ENCODE peak calls at places on chromosomes 13 and 19, in four cellular contexts. Z is T-cell; B is naive thymus-derived CD8-positive, alpha-beta T cell; E is substantia nigra. H is an unnamed sample.

GRCh38 chr19:18589380-18590272 is 1.0 kb downstream of the REX1BD start:
- DNase-seq in Z (peak), E (no peak), B (no peak), H (no peak)

GRCh38 chr19:31504221-31504620 is 155.0 kb upstream of the TSHZ3 start:
- DNase-seq in E (no peak), Z (no peak), B (no peak), H (no peak)

GRCh38 chr19:3684817-3685410 is 15.4 kb downstream of the PIP5K1C start:
- DNase-seq in E (no peak), B (no peak), Z (no peak), H (no peak)

GRCh38 chr13:29438772-29439171 is 156.7 kb downstream of the SLC7A1 start:
- DNase-seq in Z (no peak), E (no peak), B (no peak), H (no peak)

GRCh38 chr19:32924200-32924599 is 47.6 kb downstream of the CEP89 start:
- DNase-seq in B (no peak), E (no peak), Z (no peak), H (no peak)

GRCh38 chr13:26811636-26812035 is 51.0 kb upstream of the GPR12 start:
- DNase-seq in Z (no peak), E (no peak), B (no peak), H (no peak)

GRCh38 chr19:47152632-47153031 is 22.0 kb downstream of the SAE1 start:
- DNase-seq in Z (no peak), E (no peak), B (no peak), H (no peak)

GRCh38 chr19:6828698-6829633 is 56.5 kb downstream of the VAV1 start:
- DNase-seq in Z (peak), E (no peak), B (peak), H (no peak)

GRCh38 chr13:110617326-110618072 is 2.2 kb downstream of the NAXD start:
- DNase-seq in B (no peak), E (no peak), Z (no peak), H (no peak)

GRCh38 chr13:99969934-99970760 is 1.4 kb downstream of the ZIC5 start:
- DNase-seq in E (no peak), Z (no peak), B (peak), H (no peak)

GRCh38 chr13:23960566-23961156 is 63.4 kb upstream of the C1QTNF9B start:
- DNase-seq in B (no peak), Z (no peak), E (no peak), H (no peak)

GRCh38 chr19:38917516-38917915 is 5.5 kb upstream of the CCER2 start:
- DNase-seq in E (no peak), B (no peak), Z (no peak), H (no peak)

GRCh38 chr13:59345316-59345715 is 818.4 kb downstream of the DIAPH3 start:
- DNase-seq in E (no peak), B (no peak), Z (no peak), H (no peak)

GRCh38 chr13:85724554-85725432 is 74.4 kb downstream of the SLITRK6 start:
- DNase-seq in E (no peak), B (no peak), Z (no peak), H (no peak)

GRCh38 chr13:35472308-35473008 is 4.0 kb downstream of the MAB21L1 start:
- DNase-seq in B (no peak), Z (no peak), E (no peak), H (no peak)

GRCh38 chr19:47315125-47315821 is 5.6 kb downstream of the C5AR1 start:
- DNase-seq in E (no peak), B (no peak), Z (no peak), H (no peak)

GRCh38 chr19:1406496-1406817 is 929 bp upstream of the DAZAP1 start:
- DNase-seq in B (no peak), E (no peak), Z (no peak), H (no peak)

GRCh38 chr19:1107655-1108261 is 4.0 kb downstream of the GPX4 start:
- DNase-seq in E (no peak), B (no peak), Z (no peak), H (no peak)

GRCh38 chr19:9849786-9850185 is 14.7 kb downstream of the PIN1 start:
- DNase-seq in Z (no peak), E (no peak), B (no peak), H (no peak)

GRCh38 chr19:33554391-33554790 is 32.8 kb upstream of the PEPD start:
- DNase-seq in Z (no peak), E (no peak), B (no peak), H (no peak)

GRCh38 chr13:42064259-42064658 is 15.8 kb downstream of the DGKH start:
- DNase-seq in E (no peak), Z (no peak), B (no peak), H (no peak)

GRCh38 chr19:33484226-33484774 is 37.3 kb downstream of the PEPD start:
- DNase-seq in B (no peak), Z (no peak), E (no peak), H (no peak)

GRCh38 chr13:50353651-50354415 is 338.6 kb downstream of the KCNRG start:
- DNase-seq in E (no peak), B (no peak), Z (no peak), H (no peak)

GRCh38 chr19:53389591-53390377 is 5.2 kb upstream of the ZNF765 start:
- DNase-seq in Z (no peak), E (no peak), B (no peak), H (no peak)

GRCh38 chr13:46553521-46553885 is 533 bp downstream of the LRCH1 start:
- DNase-seq in Z (peak), B (no peak), E (no peak), H (no peak)

GRCh38 chr13:112968380-112968909 is 569 bp upstream of the MCF2L start:
- DNase-seq in B (peak), Z (peak), E (no peak), H (no peak)

GRCh38 chr13:92175330-92175729 is 776.9 kb downstream of the GPC5 start:
- DNase-seq in B (no peak), Z (no peak), E (no peak), H (no peak)

GRCh38 chr19:38037151-38037611 is 130.2 kb downstream of the SIPA1L3 start:
- DNase-seq in E (no peak), Z (no peak), B (no peak), H (no peak)

GRCh38 chr13:75725784-75726183 is 89.7 kb downstream of the LMO7 start:
- DNase-seq in B (no peak), Z (no peak), E (no peak), H (no peak)

GRCh38 chr13:72163671-72164070 is 296.7 kb upstream of the DACH1 start:
- DNase-seq in B (no peak), Z (no peak), E (no peak), H (no peak)

GRCh38 chr13:74969419-74969818 is 512.5 kb downstream of the TBC1D4 start:
- DNase-seq in B (no peak), Z (no peak), E (no peak), H (no peak)

GRCh38 chr13:97258801-97259200 is 36.7 kb downstream of the MBNL2 start:
- DNase-seq in E (no peak), B (no peak), Z (no peak), H (no peak)

GRCh38 chr13:42628666-42629065 is 54.7 kb downstream of the TNFSF11 start:
- DNase-seq in E (no peak), B (no peak), Z (no peak), H (no peak)

GRCh38 chr13:95956589-95957148 is 96.5 kb downstream of the UGGT2 start:
- DNase-seq in Z (no peak), B (no peak), E (no peak), H (no peak)

GRCh38 chr13:65913173-65913572 is 1317.0 kb downstream of the PCDH9 start:
- DNase-seq in E (no peak), Z (no peak), B (no peak), H (no peak)

GRCh38 chr13:110306960-110307696 is at the start of the genes COL4A1 and COL4A2:
- DNase-seq in B (no peak), Z (no peak), E (no peak), H (peak)

GRCh38 chr13:36530050-36530789 is 97.9 kb downstream of the CCNA1 start:
- DNase-seq in B (no peak), E (no peak), Z (no peak), H (no peak)